ENCODE peak calls at places on chromosomes 2 and 18, in five cellular contexts. One of them, this sample, is unnamed.

GRCh38 chr18:12288406-12288762 is 19.7 kb upstream of the TUBB6 start:
- DNase-seq in mesenchymal stem cell: no peak
- DNase-seq in neuronal stem cell: no peak
- DNase-seq in H1: no peak
- DNase-seq in trophoblast cell: peak; percentile 55
- DNase-seq in this sample: no peak

GRCh38 chr2:67400560-67401464 is 3.7 kb downstream of the ETAA1 start:
- DNase-seq in H1: no peak
- DNase-seq in trophoblast cell: no peak
- DNase-seq in neuronal stem cell: no peak
- DNase-seq in mesenchymal stem cell: peak; percentile 51
- DNase-seq in this sample: no peak

GRCh38 chr2:12213222-12213621 is 466.8 kb downstream of the LPIN1 start:
- DNase-seq in neuronal stem cell: no peak
- DNase-seq in trophoblast cell: no peak
- DNase-seq in H1: no peak
- DNase-seq in mesenchymal stem cell: no peak
- DNase-seq in this sample: no peak

GRCh38 chr2:101874069-101874468 is 117.7 kb upstream of the IL1R2 start:
- DNase-seq in neuronal stem cell: no peak
- DNase-seq in H1: no peak
- DNase-seq in mesenchymal stem cell: no peak
- DNase-seq in trophoblast cell: no peak
- DNase-seq in this sample: no peak

GRCh38 chr18:45521151-45521550 is 94.1 kb upstream of the SLC14A2 start:
- DNase-seq in mesenchymal stem cell: peak; percentile 31
- DNase-seq in trophoblast cell: peak; percentile 70
- DNase-seq in H1: no peak
- DNase-seq in neuronal stem cell: no peak
- DNase-seq in this sample: no peak

GRCh38 chr2:233201271-233202013 is 50.0 kb upstream of the ATG16L1 start:
- DNase-seq in neuronal stem cell: no peak
- DNase-seq in mesenchymal stem cell: no peak
- DNase-seq in trophoblast cell: no peak
- DNase-seq in H1: no peak
- DNase-seq in this sample: no peak

GRCh38 chr18:2572144-2572682 is 856 bp downstream of the NDC80 start:
- DNase-seq in mesenchymal stem cell: peak; percentile 15
- DNase-seq in neuronal stem cell: no peak
- DNase-seq in H1: no peak
- DNase-seq in trophoblast cell: no peak
- DNase-seq in this sample: no peak

GRCh38 chr2:9462872-9463697 is 11.3 kb upstream of the IAH1 start:
- DNase-seq in trophoblast cell: no peak
- DNase-seq in mesenchymal stem cell: no peak
- DNase-seq in H1: no peak
- DNase-seq in neuronal stem cell: no peak
- DNase-seq in this sample: no peak

GRCh38 chr2:234911271-234911670 is 40.5 kb upstream of the SH3BP4 start:
- DNase-seq in trophoblast cell: peak; percentile 70
- DNase-seq in mesenchymal stem cell: peak; percentile 48
- DNase-seq in neuronal stem cell: no peak
- DNase-seq in H1: no peak
- DNase-seq in this sample: peak; percentile 11

GRCh38 chr2:33298233-33298632 is 178.2 kb upstream of the RASGRP3 start:
- DNase-seq in mesenchymal stem cell: peak; percentile 65
- DNase-seq in H1: no peak
- DNase-seq in neuronal stem cell: no peak
- DNase-seq in trophoblast cell: peak; percentile 92
- DNase-seq in this sample: no peak

GRCh38 chr18:7272268-7273049 is 41.6 kb downstream of the LRRC30 start:
- DNase-seq in H1: peak; percentile 62
- DNase-seq in neuronal stem cell: peak; percentile 63
- DNase-seq in mesenchymal stem cell: peak; percentile 63
- DNase-seq in trophoblast cell: peak; percentile 89
- DNase-seq in this sample: peak; percentile 67

GRCh38 chr2:176729706-176730569 is 460.7 kb downstream of the MTX2 start:
- DNase-seq in mesenchymal stem cell: no peak
- DNase-seq in neuronal stem cell: no peak
- DNase-seq in trophoblast cell: no peak
- DNase-seq in H1: no peak
- DNase-seq in this sample: no peak

GRCh38 chr18:1014951-1015627 is 110.4 kb downstream of the ADCYAP1 start:
- DNase-seq in H1: no peak
- DNase-seq in mesenchymal stem cell: no peak
- DNase-seq in neuronal stem cell: no peak
- DNase-seq in trophoblast cell: peak; percentile 25
- DNase-seq in this sample: peak; percentile 48

GRCh38 chr2:13067508-13067907 is 350.8 kb downstream of the TRIB2 start:
- DNase-seq in neuronal stem cell: no peak
- DNase-seq in H1: no peak
- DNase-seq in mesenchymal stem cell: no peak
- DNase-seq in trophoblast cell: no peak
- DNase-seq in this sample: no peak

GRCh38 chr2:85915606-85916303 is 27.0 kb upstream of the ST3GAL5 start:
- DNase-seq in mesenchymal stem cell: no peak
- DNase-seq in neuronal stem cell: no peak
- DNase-seq in trophoblast cell: no peak
- DNase-seq in H1: no peak
- DNase-seq in this sample: no peak

GRCh38 chr2:8682719-8683667 is 1.1 kb downstream of the ID2 start:
- DNase-seq in neuronal stem cell: peak; percentile 21
- DNase-seq in H1: no peak
- DNase-seq in mesenchymal stem cell: peak; percentile 74
- DNase-seq in trophoblast cell: peak; percentile 47
- DNase-seq in this sample: no peak

GRCh38 chr2:67828066-67828465 is 234.7 kb downstream of the C1D start:
- DNase-seq in trophoblast cell: no peak
- DNase-seq in H1: no peak
- DNase-seq in neuronal stem cell: no peak
- DNase-seq in mesenchymal stem cell: no peak
- DNase-seq in this sample: no peak

GRCh38 chr18:31439807-31440325 is 7.7 kb upstream of the DSG3 start:
- DNase-seq in neuronal stem cell: no peak
- DNase-seq in H1: no peak
- DNase-seq in mesenchymal stem cell: no peak
- DNase-seq in trophoblast cell: no peak
- DNase-seq in this sample: no peak

GRCh38 chr18:47422524-47422923 is 171.1 kb upstream of the SKOR2 start:
- DNase-seq in mesenchymal stem cell: no peak
- DNase-seq in neuronal stem cell: no peak
- DNase-seq in trophoblast cell: peak; percentile 7
- DNase-seq in H1: no peak
- DNase-seq in this sample: peak; percentile 62

GRCh38 chr2:55901322-55901721 is 22.3 kb downstream of the EFEMP1 start:
- DNase-seq in mesenchymal stem cell: peak; percentile 41
- DNase-seq in trophoblast cell: peak; percentile 44
- DNase-seq in neuronal stem cell: no peak
- DNase-seq in H1: no peak
- DNase-seq in this sample: no peak

GRCh38 chr18:64692826-64693225 is 543.9 kb upstream of the LINC00305 start:
- DNase-seq in neuronal stem cell: no peak
- DNase-seq in H1: no peak
- DNase-seq in trophoblast cell: no peak
- DNase-seq in mesenchymal stem cell: no peak
- DNase-seq in this sample: no peak
- H2BK120ac ChIP-seq in neuronal stem cell: no peak overlapping the region
- H2BK120ac ChIP-seq in H1: no peak overlapping the region
- H2BK120ac ChIP-seq in trophoblast cell: no peak overlapping the region
- H2BK120ac ChIP-seq in mesenchymal stem cell: no peak overlapping the region
- H2BK120ac ChIP-seq in this sample: no peak overlapping the region

GRCh38 chr2:73069855-73070650 is 1.5 kb downstream of the SFXN5 start:
- DNase-seq in H1: no peak
- DNase-seq in mesenchymal stem cell: peak; percentile 41
- DNase-seq in trophoblast cell: peak; percentile 39
- DNase-seq in neuronal stem cell: no peak
- DNase-seq in this sample: no peak
- H2BK12ac ChIP-seq in H1: peak overlapping the region; percentile 23
- H2BK12ac ChIP-seq in mesenchymal stem cell: no peak overlapping the region
- H2BK12ac ChIP-seq in trophoblast cell: no peak overlapping the region
- H2BK12ac ChIP-seq in neuronal stem cell: no peak overlapping the region
- H2BK12ac ChIP-seq in this sample: no peak overlapping the region

GRCh38 chr2:150606380-150607060 is 119.1 kb upstream of the RND3 start:
- DNase-seq in mesenchymal stem cell: no peak
- DNase-seq in trophoblast cell: no peak
- DNase-seq in H1: no peak
- DNase-seq in neuronal stem cell: no peak
- DNase-seq in this sample: no peak
- H2BK120ac ChIP-seq in mesenchymal stem cell: no peak overlapping the region
- H2BK120ac ChIP-seq in trophoblast cell: no peak overlapping the region
- H2BK120ac ChIP-seq in H1: no peak overlapping the region
- H2BK120ac ChIP-seq in neuronal stem cell: no peak overlapping the region
- H2BK120ac ChIP-seq in this sample: no peak overlapping the region

DNA sequence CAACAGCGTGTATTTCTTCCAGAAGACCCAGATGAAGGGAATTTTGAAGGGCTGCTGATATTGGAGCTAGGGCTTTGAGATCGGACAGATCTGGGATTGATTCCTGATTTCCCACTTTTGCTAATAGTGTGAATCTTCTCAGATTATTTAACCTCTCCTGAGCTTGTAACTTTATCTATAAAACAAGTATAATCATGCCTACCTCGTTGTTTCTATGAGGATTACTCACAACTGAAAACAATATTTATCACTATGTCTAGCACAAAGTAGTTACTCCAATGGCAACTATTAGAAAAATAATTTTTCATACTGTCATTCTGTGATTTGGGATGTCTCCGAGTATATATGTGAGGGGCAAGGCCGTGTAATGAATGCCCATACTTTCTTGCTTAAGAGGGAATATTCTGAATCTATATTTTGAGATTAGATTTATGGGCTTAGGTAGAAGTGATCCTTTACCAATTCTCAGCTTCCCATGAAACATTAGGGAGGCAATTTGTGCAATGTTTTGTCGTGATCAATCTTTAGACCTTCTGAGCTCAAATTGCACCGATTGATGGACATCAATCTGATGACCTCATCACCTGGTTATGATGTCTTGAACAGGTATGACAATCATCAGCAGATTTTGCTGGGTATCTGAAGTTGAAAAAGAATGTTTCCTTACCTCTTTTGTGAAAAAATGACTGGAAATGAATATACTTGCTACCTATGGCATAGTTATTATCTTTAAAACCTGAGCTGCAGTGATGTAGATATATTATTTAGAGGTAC is 339.9 kb downstream of the KCNS3 start:
- DNase-seq in mesenchymal stem cell: no peak
- DNase-seq in H1: no peak
- DNase-seq in neuronal stem cell: no peak
- DNase-seq in trophoblast cell: no peak
- DNase-seq in this sample: no peak
- H2BK12ac ChIP-seq in mesenchymal stem cell: no peak overlapping the region
- H2BK12ac ChIP-seq in H1: no peak overlapping the region
- H2BK12ac ChIP-seq in neuronal stem cell: no peak overlapping the region
- H2BK12ac ChIP-seq in trophoblast cell: no peak overlapping the region
- H2BK12ac ChIP-seq in this sample: no peak overlapping the region

This sample was measured in H9.